ENCODE peak calls at places on chromosomes 7 and 10, in four cellular contexts. U is left colon, D is fibroblast of pulmonary artery, G is NCI-H2107. M is an unnamed sample.
A peak's percentile ranks its signal among the peaks of the same experiment; 100 is the strongest.

GRCh38 chr10:70478191-70479160 is at the start of gene PALD1:
- DNase-seq in U (peak; percentile 63), D (peak; percentile 5), G (no peak), M (peak; percentile 49)

GRCh38 chr10:28669227-28670173 is 7.8 kb upstream of the BAMBI start:
- DNase-seq in U (no peak), D (no peak), G (no peak), M (no peak)

GRCh38 chr7:80883188-80884025 is 35.4 kb downstream of the SEMA3C start:
- DNase-seq in U (no peak), D (peak; percentile 91), G (no peak), M (no peak)

GRCh38 chr10:75247797-75248196 is 12.0 kb upstream of the COMTD1 start:
- DNase-seq in U (peak; percentile 11), D (no peak), G (no peak), M (no peak)

GRCh38 chr10:98030093-98030821 is at the start of gene CRTAC1:
- DNase-seq in U (peak; percentile 40), D (peak; percentile 10), G (peak; percentile 43), M (peak; percentile 79)

GRCh38 chr10:69045441-69046300 is 42.2 kb upstream of the SRGN start:
- DNase-seq in U (no peak), D (peak; percentile 84), G (no peak), M (no peak)

GRCh38 chr7:4681218-4681851 is 760 bp upstream of the FOXK1 start:
- DNase-seq in U (no peak), D (no peak), G (no peak), M (no peak)

GRCh38 chr10:117547301-117548153 is 5.0 kb downstream of the EMX2 start:
- DNase-seq in U (no peak), D (no peak), G (no peak), M (no peak)

GRCh38 chr7:4878336-4879335 is 4.9 kb downstream of the RADIL start:
- DNase-seq in U (no peak), D (no peak), G (no peak), M (no peak)

GRCh38 chr10:30348378-30348776 is 701 bp downstream of the MTPAP start:
- DNase-seq in U (no peak), D (no peak), G (no peak), M (no peak)

GRCh38 chr10:131167036-131167860 is 144.3 kb downstream of the TCERG1L start:
- DNase-seq in U (no peak), D (no peak), G (no peak), M (no peak)

GRCh38 chr7:35035511-35035921 is 1.8 kb downstream of the DPY19L1 start:
- DNase-seq in U (peak; percentile 38), D (peak; percentile 48), G (peak; percentile 35), M (no peak)

M was measured in pancreas.